ENCODE peak calls at places on chromosomes 11 and 22, in four cellular contexts. G is EL, Z is Calu3, K is NCI-H1105 treated with DMSO at 0.1 percent for 48 hours. T is an unnamed sample.

GRCh38 chr22:41523464-41524221 is 20.6 kb downstream of the POLR3H start:
- DNase-seq in Z (no peak), G (peak; percentile 67), K (no peak), T (peak; percentile 51)

GRCh38 chr11:134662629-134663360 is 250.8 kb upstream of the B3GAT1 start:
- DNase-seq in G (no peak), Z (no peak), K (no peak), T (no peak)

GRCh38 chr11:67611165-67611564 is 4.4 kb downstream of the NDUFV1 start:
- DNase-seq in Z (no peak), G (no peak), K (no peak), T (no peak)

GRCh38 chr11:114447892-114448291 is 8.6 kb downstream of the REXO2 start:
- DNase-seq in Z (no peak), G (peak; percentile 56), K (no peak), T (peak; percentile 23)

GRCh38 chr22:44620129-44620840 is 81.7 kb upstream of the PRR5 start:
- DNase-seq in Z (peak; percentile 41), K (peak; percentile 69), G (peak; percentile 43), T (no peak)

GRCh38 chr11:12278766-12279671 is 98.4 kb upstream of the PARVA start:
- DNase-seq in Z (no peak), G (no peak), K (no peak), T (no peak)

GRCh38 chr11:78228467-78228866 is 39.7 kb downstream of the USP35 start:
- DNase-seq in G (peak; percentile 46), Z (peak; percentile 45), K (peak; percentile 75), T (peak; percentile 50)

GRCh38 chr22:30044369-30044768 is 35.9 kb upstream of the HORMAD2 start:
- DNase-seq in G (peak; percentile 94), K (peak; percentile 17), Z (peak; percentile 81), T (peak; percentile 86)

GRCh38 chr11:65425971-65426838 is 3.6 kb downstream of the NEAT1 start:
- DNase-seq in K (no peak), Z (no peak), G (peak; percentile 87), T (peak; percentile 91)

GRCh38 chr22:48210812-48211211 is 1448.4 kb downstream of the TBC1D22A start:
- DNase-seq in Z (no peak), K (no peak), G (no peak), T (no peak)

GRCh38 chr11:106668147-106668546 is 350.1 kb downstream of the GUCY1A2 start:
- DNase-seq in K (no peak), G (peak; percentile 55), Z (no peak), T (peak; percentile 28)

GRCh38 chr11:14378171-14378570 is 19.2 kb upstream of the RRAS2 start:
- DNase-seq in K (no peak), G (no peak), Z (no peak), T (no peak)

GRCh38 chr11:93368022-93368421 is 37.5 kb downstream of the DEUP1 start:
- DNase-seq in K (no peak), Z (no peak), G (no peak), T (no peak)

GRCh38 chr22:50302041-50302541 is 5.4 kb downstream of the PLXNB2 start:
- DNase-seq in Z (peak; percentile 49), K (no peak), G (peak; percentile 44), T (no peak)

GRCh38 chr11:85827768-85828639 is 17.1 kb upstream of the SYTL2 start:
- DNase-seq in G (peak; percentile 92), K (no peak), Z (no peak), T (peak; percentile 95)

GRCh38 chr11:125287467-125288232 is 123.1 kb downstream of the PKNOX2 start:
- DNase-seq in Z (no peak), K (no peak), G (no peak), T (no peak)

GRCh38 chr22:47180796-47181195 is 418.3 kb downstream of the TBC1D22A start:
- DNase-seq in Z (no peak), K (no peak), G (no peak), T (no peak)